ENCODE peak calls at places on chromosomes 2 and 18, in five cellular contexts. G is foreskin fibroblast, R is psoas muscle, Z is heart left ventricle, Y is choroid plexus epithelial cell. F is an unnamed sample.

GRCh38 chr2:163794635-163795034 is 58.8 kb upstream of the FIGN start:
- DNase-seq in Y (peak; percentile 10), Z (no peak), G (no peak), R (no peak), F (no peak)

GRCh38 chr2:107681946-107682345 is 144.7 kb upstream of the RGPD4 start:
- DNase-seq in G (no peak), R (peak; percentile 38), Z (no peak), Y (peak; percentile 79), F (no peak)

GRCh38 chr2:164178835-164179470 is 442.3 kb downstream of the GRB14 start:
- DNase-seq in Y (peak; percentile 31), Z (no peak), R (no peak), G (no peak), F (no peak)

GRCh38 chr2:119476301-119477117 is 44.9 kb downstream of the TMEM37 start:
- DNase-seq in R (peak; percentile 76), Y (peak; percentile 85), G (peak; percentile 68), Z (no peak), F (peak; percentile 42)

GRCh38 chr2:148987286-148987685 is 51.2 kb upstream of the LYPD6B start:
- DNase-seq in Y (no peak), R (no peak), Z (no peak), G (no peak), F (no peak)

GRCh38 chr18:57441395-57441794 is 6.2 kb downstream of the ONECUT2 start:
- DNase-seq in G (peak; percentile 72), Z (no peak), Y (no peak), R (no peak), F (no peak)

GRCh38 chr2:189293164-189293563 is 113.6 kb upstream of the COL5A2 start:
- DNase-seq in Y (peak; percentile 81), Z (no peak), G (peak; percentile 84), R (no peak), F (no peak)

GRCh38 chr18:75854174-75854573 is 426.7 kb upstream of the SMIM21 start:
- DNase-seq in Y (no peak), Z (no peak), G (no peak), R (no peak), F (no peak)